ENCODE peak calls at places on chromosomes 5 and 9, in ten cellular contexts. N, D, B, H, U, P, A, M, W and R are unnamed samples.

GRCh38 chr9:76820431-76820830 is 56.2 kb downstream of the PCA3 start:
- DNase-seq in P (no peak), B (no peak), A (no peak), H (no peak), N (no peak), U (no peak), D (no peak), W (no peak), M (no peak), R (no peak)

GRCh38 chr5:160439205-160439600 is 17.5 kb downstream of the PTTG1 start:
- DNase-seq in U (peak), D (peak), B (peak), N (no peak), H (peak), A (no peak), P (peak), M (peak), W (peak), R (peak)

GRCh38 chr9:127526655-127527559 is 75.6 kb downstream of the LRSAM1 start:
- DNase-seq in U (no peak), W (no peak), A (no peak), N (no peak), D (no peak), P (no peak), M (no peak), B (no peak), H (no peak), R (peak)

GRCh38 chr9:6584881-6585597 is 60.5 kb downstream of the GLDC start:
- DNase-seq in U (no peak), D (no peak), P (peak), A (no peak), N (no peak), W (no peak), H (no peak), M (no peak), B (peak), R (no peak)

GRCh38 chr5:53023969-53024368 is 34.8 kb downstream of the ITGA2 start:
- DNase-seq in U (peak), P (peak), H (no peak), D (no peak), N (peak), M (no peak), B (no peak), W (no peak), A (no peak), R (no peak)

GRCh38 chr9:121557581-121558422 is 58.2 kb upstream of the GGTA1 start:
- DNase-seq in W (no peak), M (peak), A (no peak), U (peak), N (peak), D (peak), B (no peak), P (peak), H (no peak), R (no peak)

GRCh38 chr5:106843812-106844416 is 826.8 kb downstream of the EFNA5 start:
- DNase-seq in N (no peak), P (no peak), B (no peak), H (no peak), M (no peak), U (no peak), D (no peak), A (peak), W (no peak), R (no peak)

GRCh38 chr5:62340392-62340791 is 34.4 kb downstream of the KIF2A start:
- DNase-seq in B (no peak), A (no peak), N (no peak), D (no peak), M (no peak), U (no peak), P (no peak), H (no peak), W (no peak), R (no peak)

GRCh38 chr9:81586786-81587185 is 102.6 kb downstream of the TLE1 start:
- DNase-seq in P (no peak), H (no peak), A (no peak), U (no peak), D (no peak), B (no peak), N (no peak), W (no peak), M (no peak), R (no peak)

GRCh38 chr9:72633966-72634365 is 112.6 kb downstream of the TMC1 start:
- DNase-seq in N (peak), H (no peak), B (no peak), U (no peak), W (no peak), P (peak), M (no peak), D (no peak), A (no peak), R (peak)

GRCh38 chr5:140141241-140141640 is 15.5 kb downstream of the IGIP start:
- DNase-seq in U (no peak), P (peak), B (no peak), H (no peak), N (peak), A (peak), D (peak), W (no peak), M (no peak), R (no peak)

GRCh38 chr5:172806897-172807672 is 27.0 kb upstream of the ERGIC1 start:
- DNase-seq in U (peak), M (peak), W (no peak), H (no peak), N (no peak), P (peak), D (peak), A (peak), B (no peak), R (peak)

GRCh38 chr9:104895572-104895971 is 32.4 kb downstream of the ABCA1 start:
- DNase-seq in D (no peak), M (no peak), W (no peak), B (no peak), H (no peak), A (no peak), U (peak), N (peak), P (peak), R (no peak)

GRCh38 chr9:127305450-127306226 is 41.1 kb downstream of the GARNL3 start:
- DNase-seq in H (no peak), W (no peak), N (no peak), P (no peak), A (no peak), M (no peak), U (no peak), B (peak), D (no peak), R (no peak)

GRCh38 chr5:111653408-111653807 is 103.6 kb downstream of the NREP start:
- DNase-seq in N (no peak), U (no peak), A (no peak), M (no peak), D (no peak), P (no peak), B (no peak), H (no peak), W (no peak), R (no peak)

GRCh38 chr5:33892419-33893151 is 795 bp upstream of the ADAMTS12 start:
- DNase-seq in W (no peak), A (no peak), D (no peak), N (peak), B (peak), M (no peak), H (no peak), U (peak), P (peak), R (no peak)

GRCh38 chr5:164097747-164098146 is 592.3 kb downstream of the MAT2B start:
- DNase-seq in H (no peak), N (no peak), B (no peak), P (no peak), W (no peak), A (no peak), M (no peak), D (no peak), U (no peak), R (no peak)